ENCODE peak calls at places on chromosomes 16 and 17, in four cellular contexts. D is A172; H is activated naive CD4-positive, alpha-beta T cell treated with anti-CD3 and anti-CD28 coated beads for 36 hours; E is stimulated activated naive B cell treated with anti-CD40 and anti-IgM and Interleukin-4, amounts not matched to agents 10 μg/mL and 1 μg/mL and 100 μg/mL, for 72 hours. V is an unnamed sample.

GRCh38 chr17:29677139-29677834 is 54.6 kb upstream of the CORO6 start:
- DNase-seq in D (no peak), H (peak; percentile 29), E (no peak), V (no peak)

GRCh38 chr17:68048996-68049395 is 13.5 kb downstream of the KPNA2 start:
- DNase-seq in D (peak; percentile 38), H (no peak), E (no peak), V (no peak)

GRCh38 chr17:79036609-79037008 is 12.6 kb downstream of the C1QTNF1 start:
- DNase-seq in D (peak; percentile 94), H (no peak), E (no peak), V (no peak)

GRCh38 chr16:23465179-23465578 is 12.2 kb upstream of the COG7 start:
- DNase-seq in D (no peak), H (no peak), E (no peak), V (no peak)

GRCh38 chr17:30831257-30831656 is 509 bp upstream of the ATAD5 start:
- DNase-seq in D (no peak), H (peak; percentile 55), E (no peak), V (peak; percentile 38)

GRCh38 chr17:51666971-51667721 is 406.8 kb downstream of the UTP18 start:
- DNase-seq in D (no peak), H (no peak), E (no peak), V (no peak)

GRCh38 chr16:67241008-67241900 is 6.0 kb downstream of the FHOD1 start:
- DNase-seq in D (peak; percentile 92), H (no peak), E (no peak), V (no peak)

GRCh38 chr16:14586637-14587036 is 43.4 kb downstream of the PARN start:
- DNase-seq in D (no peak), H (no peak), E (no peak), V (no peak)

GRCh38 chr16:57800213-57801097 is 1.8 kb downstream of the KIFC3 start:
- DNase-seq in D (peak; percentile 41), H (no peak), E (no peak), V (no peak)

GRCh38 chr16:4327782-4328579 is 12.1 kb downstream of the GLIS2 start:
- DNase-seq in D (peak; percentile 31), H (peak; percentile 81), E (peak; percentile 47), V (peak; percentile 54)

GRCh38 chr17:39755550-39756375 is 18.0 kb downstream of the GRB7 start:
- DNase-seq in D (no peak), H (peak; percentile 51), E (peak; percentile 83), V (peak; percentile 85)

GRCh38 chr17:71631483-71631882 is 489.3 kb upstream of the SOX9 start:
- DNase-seq in D (peak; percentile 87), H (no peak), E (no peak), V (no peak)

GRCh38 chr17:31877911-31878702 is 19.1 kb upstream of the COPRS start:
- DNase-seq in D (peak; percentile 47), H (peak; percentile 60), E (no peak), V (no peak)

GRCh38 chr17:1049446-1050225 is 52.7 kb downstream of the TIMM22 start:
- DNase-seq in D (no peak), H (no peak), E (no peak), V (no peak)

GRCh38 chr17:38733315-38734234 is 3.4 kb downstream of the CISD3 start:
- DNase-seq in D (no peak), H (peak; percentile 58), E (no peak), V (peak; percentile 50)

GRCh38 chr16:26317885-26318284 is 626.1 kb downstream of the HS3ST4 start:
- DNase-seq in D (no peak), H (no peak), E (no peak), V (no peak)

GRCh38 chr16:14104066-14104465 is 32.9 kb downstream of the MRTFB start:
- DNase-seq in D (no peak), H (no peak), E (no peak), V (no peak)

GRCh38 chr16:89422527-89422904 is 67.8 kb downstream of the ANKRD11 start:
- DNase-seq in D (peak; percentile 66), H (peak; percentile 55), E (peak; percentile 59), V (no peak)

GRCh38 chr17:44241104-44241503 is 21.6 kb upstream of the UBTF start:
- DNase-seq in D (no peak), H (no peak), E (no peak), V (no peak)

GRCh38 chr16:19213885-19214284 is 45.8 kb downstream of the SYT17 start:
- DNase-seq in D (no peak), H (peak; percentile 9), E (no peak), V (no peak)

GRCh38 chr17:75899353-75899752 is 2.6 kb upstream of the TRIM65 start:
- DNase-seq in D (no peak), H (no peak), E (no peak), V (no peak)

GRCh38 chr16:54930034-54930938 is at the start of gene IRX5:
- DNase-seq in D (peak; percentile 92), H (peak; percentile 63), E (no peak), V (no peak)

GRCh38 chr16:12874135-12874534 is 27.3 kb upstream of the SHISA9 start:
- DNase-seq in D (peak; percentile 78), H (no peak), E (no peak), V (no peak)

GRCh38 chr16:25106567-25107465 is 4.7 kb upstream of the LCMT1 start:
- DNase-seq in D (no peak), H (peak; percentile 89), E (peak; percentile 86), V (peak; percentile 78)

GRCh38 chr17:75428775-75429469 is 23.4 kb upstream of the GRB2 start:
- DNase-seq in D (peak; percentile 70), H (no peak), E (no peak), V (no peak)

GRCh38 chr16:55809851-55810250 is 23.0 kb downstream of the CES1 start:
- DNase-seq in D (no peak), H (no peak), E (no peak), V (no peak)

GRCh38 chr16:81650982-81651562 is 128.0 kb upstream of the PLCG2 start:
- DNase-seq in D (no peak), H (no peak), E (no peak), V (no peak)

GRCh38 chr16:75080205-75081029 is 36.2 kb downstream of the LDHD start:
- DNase-seq in D (no peak), H (no peak), E (no peak), V (no peak)

GRCh38 chr16:19967561-19967960 is 82.9 kb upstream of the GPRC5B start:
- DNase-seq in D (no peak), H (no peak), E (no peak), V (no peak)

GRCh38 chr17:2693561-2694380 is 17.8 kb downstream of the CLUH start:
- DNase-seq in D (no peak), H (peak; percentile 3), E (no peak), V (no peak)

GRCh38 chr17:30970757-30971567 is at the start of gene RNF135:
- DNase-seq in D (peak; percentile 89), H (peak; percentile 60), E (peak; percentile 73), V (peak; percentile 72)

GRCh38 chr17:54493691-54494090 is 407.0 kb upstream of the TOM1L1 start:
- DNase-seq in D (no peak), H (no peak), E (no peak), V (no peak)